ENCODE peak calls at places on chromosomes 3 and 15, in seven cellular contexts. Q, T, R, G, F, I and K are unnamed samples.

GRCh38 chr15:71562251-71562650 is 248.1 kb upstream of the NR2E3 start:
- DNase-seq in G (no peak), Q (no peak), F (no peak), R (no peak), T (no peak), I (no peak), K (no peak)

GRCh38 chr3:175735866-175736265 is 876.7 kb downstream of the NAALADL2 start:
- DNase-seq in R (no peak), I (no peak), F (no peak), G (no peak), T (no peak), Q (no peak), K (no peak)

GRCh38 chr15:90028376-90028775 is 27.3 kb downstream of the ZNF710 start:
- DNase-seq in I (no peak), F (no peak), R (no peak), G (no peak), T (no peak), Q (no peak), K (no peak)

GRCh38 chr15:56919708-56920637 is 1.5 kb downstream of the TCF12 start:
- DNase-seq in R (peak; percentile 61), Q (no peak), G (peak; percentile 35), I (peak; percentile 60), F (peak; percentile 44), T (peak; percentile 61), K (peak; percentile 79)

GRCh38 chr3:134711284-134711683 is 60.5 kb upstream of the KY start:
- DNase-seq in T (no peak), G (peak; percentile 8), R (no peak), Q (no peak), I (no peak), F (no peak), K (no peak)

GRCh38 chr3:32175607-32176197 is 62.8 kb upstream of the CMTM8 start:
- DNase-seq in I (peak; percentile 67), F (peak; percentile 90), R (peak; percentile 52), T (peak; percentile 61), Q (peak; percentile 71), G (peak; percentile 55), K (peak; percentile 80)

GRCh38 chr3:178231645-178232044 is 304.6 kb upstream of the KCNMB2 start:
- DNase-seq in F (no peak), R (no peak), I (no peak), G (peak; percentile 48), Q (no peak), T (no peak), K (no peak)

GRCh38 chr3:52469001-52469400 is 13.6 kb downstream of the NISCH start:
- DNase-seq in T (no peak), G (no peak), R (peak; percentile 16), F (no peak), Q (no peak), I (no peak), K (no peak)

GRCh38 chr3:126540342-126540849 is 16.4 kb downstream of the CHST13 start:
- DNase-seq in R (peak; percentile 15), I (no peak), G (peak; percentile 93), Q (no peak), F (peak; percentile 79), T (peak; percentile 87), K (no peak)

GRCh38 chr15:31111091-31111647 is 9.6 kb upstream of the TRPM1 start:
- DNase-seq in G (peak; percentile 38), Q (no peak), T (no peak), F (no peak), R (no peak), I (no peak), K (no peak)

GRCh38 chr3:102449341-102449740 is 14.5 kb downstream of the ZPLD1 start:
- DNase-seq in T (peak; percentile 84), F (no peak), R (no peak), Q (no peak), G (peak; percentile 12), I (no peak), K (no peak)

GRCh38 chr15:88843334-88843733 is 40.1 kb downstream of the ACAN start:
- DNase-seq in Q (no peak), G (no peak), F (no peak), T (no peak), I (no peak), R (no peak), K (no peak)

GRCh38 chr15:73321496-73322344 is 47.0 kb downstream of the HCN4 start:
- DNase-seq in R (no peak), F (no peak), G (no peak), T (no peak), I (no peak), Q (no peak), K (no peak)

GRCh38 chr3:169241928-169242751 is 421.4 kb downstream of the MECOM start:
- DNase-seq in G (peak; percentile 59), F (peak; percentile 83), Q (peak; percentile 31), T (peak; percentile 63), I (peak; percentile 56), R (peak; percentile 61), K (peak; percentile 70)

GRCh38 chr3:60989893-60990740 is 261.1 kb downstream of the FHIT start:
- DNase-seq in Q (no peak), G (no peak), F (no peak), T (no peak), R (no peak), I (no peak), K (peak; percentile 49)
- H4K8ac ChIP-seq in Q (no peak overlapping the region), G (no peak overlapping the region), F (no peak overlapping the region), T (no peak overlapping the region), R (no peak overlapping the region), I (no peak overlapping the region), K (no peak overlapping the region)

DNA sequence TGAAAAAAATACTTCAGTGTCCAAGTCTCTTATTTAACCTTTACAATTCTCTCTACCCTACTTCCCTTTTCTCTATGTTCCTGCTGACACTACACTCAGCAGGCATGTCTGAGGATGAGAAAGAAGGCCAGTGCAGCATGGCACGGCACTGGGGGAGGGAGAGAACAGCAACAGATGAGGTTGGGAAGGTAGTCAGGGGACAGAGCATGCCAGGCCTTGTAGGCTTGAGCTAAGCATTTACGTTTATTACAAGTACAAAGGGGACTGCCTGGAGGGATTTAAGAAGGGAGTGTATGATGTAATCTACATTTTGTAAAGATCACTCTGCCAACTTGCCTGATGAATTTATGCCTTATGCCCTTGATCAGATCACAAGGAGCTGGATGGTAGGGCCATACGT is 117.3 kb upstream of the WNT5A start:
- DNase-seq in R (no peak), F (no peak), G (no peak), T (no peak), I (no peak), Q (no peak), K (no peak)
- H3K4me2 ChIP-seq in R (no peak overlapping the region), F (no peak overlapping the region), G (no peak overlapping the region), T (no peak overlapping the region), I (no peak overlapping the region), Q (no peak overlapping the region), K (no peak overlapping the region)

DNA sequence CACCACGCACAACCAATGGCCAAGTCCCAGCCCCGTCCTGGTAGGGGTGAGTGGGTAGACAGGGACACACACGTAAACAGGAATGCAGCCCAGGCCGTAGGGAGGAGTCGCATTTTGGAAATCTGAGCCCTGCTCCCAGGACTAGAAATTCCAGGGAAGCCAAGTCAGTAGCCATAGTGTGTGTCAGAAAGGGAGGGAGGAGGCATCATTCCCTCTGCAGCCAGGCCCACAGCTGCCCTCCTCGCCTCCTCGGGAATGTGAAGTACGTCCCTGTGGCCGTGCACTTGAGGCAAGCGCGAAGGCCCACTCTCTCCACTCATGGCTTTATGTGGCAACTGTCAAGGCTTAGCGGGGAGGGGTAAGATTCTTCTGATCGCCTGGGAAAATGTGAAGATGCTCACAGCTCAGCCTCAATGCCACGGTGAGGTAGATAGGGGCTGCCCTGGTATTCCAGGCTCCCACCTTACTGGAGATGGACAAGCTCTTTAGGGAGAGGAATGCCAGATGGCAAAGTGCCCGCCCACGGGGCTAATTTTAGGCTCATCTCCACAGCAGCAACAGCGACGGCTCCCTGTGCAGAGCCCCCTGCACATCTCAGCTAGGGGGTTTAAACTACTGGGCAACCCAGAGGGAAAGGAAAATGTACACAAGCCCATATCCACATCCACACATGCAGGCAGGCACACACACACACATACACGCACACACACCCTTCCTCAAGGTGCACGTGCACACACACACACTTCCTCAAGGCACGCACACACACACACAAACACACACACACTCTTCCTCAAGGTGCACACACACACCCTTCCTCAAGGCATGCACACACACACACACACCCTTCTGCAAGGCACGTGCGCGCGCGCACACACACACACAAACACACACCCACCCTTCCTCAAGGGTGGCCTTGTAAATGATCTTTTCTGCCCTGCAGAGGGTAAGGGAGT is 65.5 kb downstream of the ADCY5 start:
- DNase-seq in T (no peak), F (peak; percentile 83), Q (peak; percentile 30), G (peak; percentile 62), I (peak; percentile 59), R (peak; percentile 60), K (peak; percentile 89)
- H3K4ac ChIP-seq in T (no peak overlapping the region), F (no peak overlapping the region), Q (no peak overlapping the region), G (no peak overlapping the region), I (no peak overlapping the region), R (no peak overlapping the region), K (no peak overlapping the region)

GRCh38 chr3:117886147-117886546 is 1148.5 kb downstream of the IGSF11 start:
- DNase-seq in I (no peak), F (no peak), G (no peak), Q (no peak), R (no peak), T (no peak), K (no peak)

GRCh38 chr3:117885046-117885445 is 1149.6 kb downstream of the IGSF11 start:
- DNase-seq in Q (no peak), T (no peak), R (no peak), F (no peak), G (no peak), I (no peak), K (no peak)

GRCh38 chr3:117892431-117892841 is 1142.2 kb downstream of the IGSF11 start:
- DNase-seq in G (peak; percentile 75), Q (no peak), F (peak; percentile 6), I (no peak), R (no peak), T (peak; percentile 27), K (no peak)

GRCh38 chr3:117887031-117887430 is 1147.6 kb downstream of the IGSF11 start:
- DNase-seq in R (no peak), Q (no peak), I (no peak), F (no peak), T (no peak), G (no peak), K (peak; percentile 61)

DNA sequence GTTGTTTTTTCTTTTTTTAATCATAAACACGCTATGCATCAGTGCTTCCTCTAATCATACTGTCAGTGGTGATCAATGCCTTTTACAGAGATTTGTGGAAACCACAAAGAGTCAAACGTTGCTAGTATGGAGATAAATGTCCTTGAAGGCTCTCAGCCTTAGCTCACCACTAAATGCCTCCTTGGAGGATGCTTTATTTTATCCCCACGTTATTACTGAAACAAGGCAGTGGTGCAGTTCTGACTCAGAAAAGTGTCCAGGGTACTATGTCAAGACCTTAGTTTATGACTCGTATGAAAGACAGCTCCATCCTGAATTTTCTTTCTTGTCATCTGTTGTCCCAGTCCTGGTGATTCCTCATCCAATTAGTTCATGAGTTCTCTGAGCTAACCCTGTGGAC is 1146.8 kb downstream of the IGSF11 start:
- DNase-seq in G (peak; percentile 67), R (no peak), I (no peak), F (no peak), Q (no peak), T (peak; percentile 62), K (no peak)
- H4K8ac ChIP-seq in G (no peak overlapping the region), R (no peak overlapping the region), I (no peak overlapping the region), F (no peak overlapping the region), Q (no peak overlapping the region), T (no peak overlapping the region), K (no peak overlapping the region)

GRCh38 chr3:4814904-4815574 is 164.2 kb upstream of the BHLHE40 start:
- DNase-seq in T (no peak), F (no peak), I (no peak), G (no peak), Q (no peak), R (no peak), K (no peak)
- H3K4me2 ChIP-seq in T (no peak overlapping the region), F (no peak overlapping the region), I (no peak overlapping the region), G (no peak overlapping the region), Q (no peak overlapping the region), R (no peak overlapping the region), K (no peak overlapping the region)